ENCODE peak calls at places on chromosome 6, in five cellular contexts. One of them, this sample, is unnamed.

GRCh38 chr6:44696099-44696498 is 308.6 kb downstream of the CDC5L start:
- DNase-seq in esophagus squamous epithelium: no peak
- DNase-seq in activated CD8-positive, alpha-beta memory T cell treated with anti-CD3 and anti-CD28 coated beads for 48 hours: no peak
- DNase-seq in M059J: peak
- DNase-seq in adrenal gland: no peak
- DNase-seq in this sample: no peak

GRCh38 chr6:109118955-109119354 is 23.6 kb downstream of the CEP57L1 start:
- DNase-seq in esophagus squamous epithelium: no peak
- DNase-seq in activated CD8-positive, alpha-beta memory T cell treated with anti-CD3 and anti-CD28 coated beads for 48 hours: no peak
- DNase-seq in M059J: no peak
- DNase-seq in adrenal gland: no peak
- DNase-seq in this sample: no peak

GRCh38 chr6:124887872-124888580 is 74.2 kb upstream of the RNF217 start:
- DNase-seq in esophagus squamous epithelium: no peak
- DNase-seq in activated CD8-positive, alpha-beta memory T cell treated with anti-CD3 and anti-CD28 coated beads for 48 hours: no peak
- DNase-seq in M059J: no peak
- DNase-seq in adrenal gland: no peak
- DNase-seq in this sample: no peak

GRCh38 chr6:28979679-28980078 is 25.4 kb downstream of the ZNF311 start:
- DNase-seq in esophagus squamous epithelium: no peak
- DNase-seq in activated CD8-positive, alpha-beta memory T cell treated with anti-CD3 and anti-CD28 coated beads for 48 hours: no peak
- DNase-seq in M059J: no peak
- DNase-seq in adrenal gland: no peak
- DNase-seq in this sample: no peak

GRCh38 chr6:5979650-5980427 is 26.9 kb downstream of the NRN1 start:
- DNase-seq in esophagus squamous epithelium: no peak
- DNase-seq in activated CD8-positive, alpha-beta memory T cell treated with anti-CD3 and anti-CD28 coated beads for 48 hours: no peak
- DNase-seq in M059J: peak
- DNase-seq in adrenal gland: no peak
- DNase-seq in this sample: no peak

GRCh38 chr6:86937219-86938079 is at the start of gene HTR1E:
- DNase-seq in esophagus squamous epithelium: no peak
- DNase-seq in activated CD8-positive, alpha-beta memory T cell treated with anti-CD3 and anti-CD28 coated beads for 48 hours: no peak
- DNase-seq in M059J: peak
- DNase-seq in adrenal gland: peak
- DNase-seq in this sample: no peak

GRCh38 chr6:44507014-44507413 is 119.5 kb downstream of the CDC5L start:
- DNase-seq in esophagus squamous epithelium: no peak
- DNase-seq in activated CD8-positive, alpha-beta memory T cell treated with anti-CD3 and anti-CD28 coated beads for 48 hours: no peak
- DNase-seq in M059J: no peak
- DNase-seq in adrenal gland: no peak
- DNase-seq in this sample: no peak

GRCh38 chr6:144377586-144377985 is 92.5 kb downstream of the UTRN start:
- DNase-seq in esophagus squamous epithelium: no peak
- DNase-seq in activated CD8-positive, alpha-beta memory T cell treated with anti-CD3 and anti-CD28 coated beads for 48 hours: no peak
- DNase-seq in M059J: peak
- DNase-seq in adrenal gland: no peak
- DNase-seq in this sample: no peak

GRCh38 chr6:23414204-23414501 is 711.9 kb upstream of the NRSN1 start:
- DNase-seq in esophagus squamous epithelium: no peak
- DNase-seq in activated CD8-positive, alpha-beta memory T cell treated with anti-CD3 and anti-CD28 coated beads for 48 hours: no peak
- DNase-seq in M059J: peak
- DNase-seq in adrenal gland: no peak
- DNase-seq in this sample: no peak

GRCh38 chr6:2765896-2766766 is 938 bp downstream of the WRNIP1 start:
- DNase-seq in esophagus squamous epithelium: no peak
- DNase-seq in activated CD8-positive, alpha-beta memory T cell treated with anti-CD3 and anti-CD28 coated beads for 48 hours: peak
- DNase-seq in M059J: peak
- DNase-seq in adrenal gland: peak
- DNase-seq in this sample: no peak

GRCh38 chr6:110547266-110547964 is 71.0 kb upstream of the SLC22A16 start:
- DNase-seq in esophagus squamous epithelium: no peak
- DNase-seq in activated CD8-positive, alpha-beta memory T cell treated with anti-CD3 and anti-CD28 coated beads for 48 hours: no peak
- DNase-seq in M059J: peak
- DNase-seq in adrenal gland: no peak
- DNase-seq in this sample: no peak

GRCh38 chr6:110048221-110048875 is 70.2 kb downstream of the GPR6 start:
- DNase-seq in esophagus squamous epithelium: no peak
- DNase-seq in activated CD8-positive, alpha-beta memory T cell treated with anti-CD3 and anti-CD28 coated beads for 48 hours: no peak
- DNase-seq in M059J: peak
- DNase-seq in adrenal gland: no peak
- DNase-seq in this sample: no peak

GRCh38 chr6:30612687-30613248 is 4.3 kb downstream of the PPP1R10 start:
- DNase-seq in esophagus squamous epithelium: no peak
- DNase-seq in activated CD8-positive, alpha-beta memory T cell treated with anti-CD3 and anti-CD28 coated beads for 48 hours: no peak
- DNase-seq in M059J: peak
- DNase-seq in adrenal gland: no peak
- DNase-seq in this sample: no peak

GRCh38 chr6:101490857-101491256 is 97.3 kb downstream of the GRIK2 start:
- DNase-seq in esophagus squamous epithelium: no peak
- DNase-seq in activated CD8-positive, alpha-beta memory T cell treated with anti-CD3 and anti-CD28 coated beads for 48 hours: no peak
- DNase-seq in M059J: peak
- DNase-seq in adrenal gland: no peak
- DNase-seq in this sample: no peak

GRCh38 chr6:145380186-145380585 is 355.1 kb downstream of the EPM2A start:
- DNase-seq in esophagus squamous epithelium: no peak
- DNase-seq in activated CD8-positive, alpha-beta memory T cell treated with anti-CD3 and anti-CD28 coated beads for 48 hours: no peak
- DNase-seq in M059J: no peak
- DNase-seq in adrenal gland: no peak
- DNase-seq in this sample: no peak

GRCh38 chr6:78605909-78606446 is 261.4 kb upstream of the IRAK1BP1 start:
- DNase-seq in esophagus squamous epithelium: no peak
- DNase-seq in activated CD8-positive, alpha-beta memory T cell treated with anti-CD3 and anti-CD28 coated beads for 48 hours: no peak
- DNase-seq in M059J: peak
- DNase-seq in adrenal gland: no peak
- DNase-seq in this sample: no peak

GRCh38 chr6:47729019-47729418 is 30.6 kb downstream of the ADGRF4 start:
- DNase-seq in esophagus squamous epithelium: no peak
- DNase-seq in activated CD8-positive, alpha-beta memory T cell treated with anti-CD3 and anti-CD28 coated beads for 48 hours: no peak
- DNase-seq in M059J: peak
- DNase-seq in adrenal gland: no peak
- DNase-seq in this sample: no peak

This sample was measured in GOT3.